ENCODE peak calls at places on chromosomes 4 and X, in eight cellular contexts. U is germinal center, I is occipital lobe, M is hepatic stellate cell, W is EH, G is WTC11, S is foreskin fibroblast, J is tibial artery. Z is an unnamed sample.

GRCh38 chrX:39551748-39552147 is 546.0 kb downstream of the BCOR start:
- DNase-seq in U (no peak), I (no peak), M (no peak), W (no peak), G (no peak), S (no peak), J (no peak), Z (no peak)

GRCh38 chrX:64191281-64192010 is 14.1 kb downstream of the AMER1 start:
- DNase-seq in U (no peak), I (no peak), M (no peak), W (no peak), G (no peak), S (no peak), J (no peak), Z (no peak)

GRCh38 chrX:8755116-8755515 is 23.2 kb upstream of the ANOS1 start:
- DNase-seq in U (no peak), I (no peak), M (no peak), W (no peak), G (peak), S (no peak), J (no peak), Z (no peak)

GRCh38 chr4:99845179-99845578 is 28.6 kb downstream of the DAPP1 start:
- DNase-seq in U (no peak), I (no peak), M (no peak), W (no peak), G (no peak), S (no peak), J (no peak), Z (no peak)

GRCh38 chr4:182418054-182418734 is 175.0 kb downstream of the TENM3 start:
- DNase-seq in U (no peak), I (no peak), M (no peak), W (peak), G (no peak), S (no peak), J (no peak), Z (no peak)

GRCh38 chr4:153782567-153782966 is 6.3 kb downstream of the SFRP2 start:
- DNase-seq in U (no peak), I (no peak), M (no peak), W (no peak), G (no peak), S (peak), J (no peak), Z (peak)

GRCh38 chr4:113952452-113953029 is 26.9 kb downstream of the ARSJ start:
- DNase-seq in U (peak), I (no peak), M (no peak), W (peak), G (peak), S (no peak), J (no peak), Z (peak)

GRCh38 chr4:163161536-163162205 is 5.0 kb downstream of the NAF1 start:
- DNase-seq in U (no peak), I (peak), M (peak), W (peak), G (no peak), S (peak), J (no peak), Z (peak)

GRCh38 chr4:15234585-15235126 is 193.2 kb upstream of the C1QTNF7 start:
- DNase-seq in U (no peak), I (no peak), M (peak), W (peak), G (no peak), S (peak), J (no peak), Z (peak)

GRCh38 chrX:109382332-109382731 is 99.6 kb downstream of the GUCY2F start:
- DNase-seq in U (no peak), I (no peak), M (no peak), W (no peak), G (no peak), S (no peak), J (no peak), Z (no peak)

GRCh38 chr4:83118869-83119268 is 4.3 kb upstream of the PLAC8 start:
- DNase-seq in U (no peak), I (no peak), M (no peak), W (peak), G (no peak), S (peak), J (no peak), Z (peak)